ENCODE peak calls at places on chromosomes 11 and 22, in five cellular contexts. L is right lobe of liver, A is A549, H is OCI-LY7, W is cardiac muscle cell. C is an unnamed sample.

GRCh38 chr22:30170126-30170525 is 76.4 kb downstream of the LIF start:
- DNase-seq in W (no peak), H (no peak), A (no peak), L (no peak), C (no peak)

GRCh38 chr11:63553759-63554158 is 9.4 kb downstream of the PLAAT2 start:
- DNase-seq in W (peak; percentile 65), A (no peak), L (no peak), H (peak; percentile 65), C (no peak)

GRCh38 chr11:22920939-22921565 is 60.8 kb upstream of the CCDC179 start:
- DNase-seq in A (peak; percentile 7), H (peak; percentile 42), W (peak; percentile 70), L (no peak), C (peak; percentile 88)

GRCh38 chr22:39135092-39135896 is 17.2 kb downstream of the CBX7 start:
- DNase-seq in H (peak; percentile 67), A (peak; percentile 68), W (peak; percentile 48), L (no peak), C (peak; percentile 56)

GRCh38 chr11:69483696-69484426 is 2.4 kb downstream of the LINC01488 start:
- DNase-seq in W (no peak), H (no peak), A (no peak), L (no peak), C (no peak)

GRCh38 chr11:45615182-45615792 is 50.1 kb downstream of the CHST1 start:
- DNase-seq in L (no peak), H (no peak), W (no peak), A (no peak), C (no peak)

GRCh38 chr11:44484211-44484610 is 81.3 kb upstream of the CD82 start:
- DNase-seq in H (peak; percentile 1), A (peak; percentile 26), W (peak; percentile 35), L (no peak), C (no peak)

GRCh38 chr22:24768537-24769374 is 5.8 kb downstream of the PIWIL3 start:
- DNase-seq in H (peak; percentile 50), A (peak; percentile 61), L (peak; percentile 60), W (peak; percentile 85), C (peak; percentile 32)

GRCh38 chr11:119192111-119192510 is 6.8 kb downstream of the NHERF4 start:
- DNase-seq in L (no peak), H (no peak), A (no peak), W (peak; percentile 33), C (no peak)

DNA sequence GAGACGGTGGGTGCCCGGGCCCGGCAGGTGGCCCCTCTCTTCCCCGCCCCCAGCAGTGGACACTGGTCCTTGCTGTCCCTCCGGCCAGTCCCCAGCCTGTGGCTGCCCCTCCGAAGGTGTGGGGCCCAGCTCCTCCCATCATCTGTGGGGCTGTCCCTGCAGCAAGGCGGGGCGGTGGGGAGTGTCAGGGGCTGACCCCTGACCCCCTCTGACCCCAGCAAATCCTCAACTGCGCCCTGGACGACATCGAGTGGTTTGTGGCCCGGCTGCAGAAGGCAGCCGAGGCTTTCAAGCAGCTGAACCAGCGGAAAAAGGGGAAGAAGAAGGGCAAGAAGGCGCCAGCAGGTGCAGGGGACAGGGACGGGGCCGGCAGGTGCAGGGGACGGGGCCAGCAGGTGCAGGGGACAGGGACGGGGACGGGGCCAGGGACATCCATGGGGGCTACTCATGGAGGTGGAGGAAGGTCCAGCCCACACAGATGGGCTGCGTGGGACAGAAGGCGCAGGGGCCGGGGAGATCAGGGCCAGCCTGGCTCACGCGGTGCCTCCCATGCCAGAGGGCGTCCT is 15.4 kb downstream of the EPS8L2 start:
- DNase-seq in L (peak; percentile 48), H (peak; percentile 48), A (no peak), W (no peak), C (no peak)
- H3K4me3 ChIP-seq in L (no peak overlapping the region), H (peak overlapping the region; percentile 5), A (no peak overlapping the region), W (no peak overlapping the region), C (no peak overlapping the region)

DNA sequence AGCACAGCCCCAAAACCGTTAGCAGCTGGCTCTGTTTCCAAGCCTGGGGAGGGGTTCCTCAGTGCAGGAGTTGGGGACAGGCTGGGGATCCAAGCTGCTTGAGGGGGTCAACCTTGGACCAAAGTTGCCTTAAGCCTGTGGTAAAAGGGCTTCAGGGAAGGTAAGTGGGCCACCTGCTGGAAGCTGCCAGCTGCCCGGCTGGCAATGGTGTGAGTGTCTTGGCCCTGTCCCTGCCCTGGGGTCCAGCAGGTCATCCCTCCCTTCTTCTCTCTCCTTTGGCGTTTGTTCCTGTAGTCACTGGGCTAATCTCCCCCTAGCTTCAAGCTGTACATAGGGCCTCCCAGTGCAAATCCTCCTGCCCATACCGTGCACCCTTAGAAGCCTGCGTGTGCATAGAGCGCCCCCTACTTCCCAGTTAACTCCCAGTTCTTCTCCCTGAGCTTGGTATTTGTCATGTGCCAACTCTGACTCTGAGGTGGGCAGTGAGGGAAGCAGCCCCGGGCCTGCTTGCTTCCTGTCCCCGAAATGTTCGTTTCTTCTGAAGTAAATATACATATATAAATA is 4.4 kb downstream of the TMEM258 start:
- DNase-seq in W (peak; percentile 88), H (peak; percentile 25), A (peak; percentile 85), L (no peak), C (no peak)
- TF ChIP-seq CTCF in W (peak; percentile 83), H (peak; percentile 78), A (peak; percentile 91), L (peak; percentile 36), C (peak; percentile 42)

DNA sequence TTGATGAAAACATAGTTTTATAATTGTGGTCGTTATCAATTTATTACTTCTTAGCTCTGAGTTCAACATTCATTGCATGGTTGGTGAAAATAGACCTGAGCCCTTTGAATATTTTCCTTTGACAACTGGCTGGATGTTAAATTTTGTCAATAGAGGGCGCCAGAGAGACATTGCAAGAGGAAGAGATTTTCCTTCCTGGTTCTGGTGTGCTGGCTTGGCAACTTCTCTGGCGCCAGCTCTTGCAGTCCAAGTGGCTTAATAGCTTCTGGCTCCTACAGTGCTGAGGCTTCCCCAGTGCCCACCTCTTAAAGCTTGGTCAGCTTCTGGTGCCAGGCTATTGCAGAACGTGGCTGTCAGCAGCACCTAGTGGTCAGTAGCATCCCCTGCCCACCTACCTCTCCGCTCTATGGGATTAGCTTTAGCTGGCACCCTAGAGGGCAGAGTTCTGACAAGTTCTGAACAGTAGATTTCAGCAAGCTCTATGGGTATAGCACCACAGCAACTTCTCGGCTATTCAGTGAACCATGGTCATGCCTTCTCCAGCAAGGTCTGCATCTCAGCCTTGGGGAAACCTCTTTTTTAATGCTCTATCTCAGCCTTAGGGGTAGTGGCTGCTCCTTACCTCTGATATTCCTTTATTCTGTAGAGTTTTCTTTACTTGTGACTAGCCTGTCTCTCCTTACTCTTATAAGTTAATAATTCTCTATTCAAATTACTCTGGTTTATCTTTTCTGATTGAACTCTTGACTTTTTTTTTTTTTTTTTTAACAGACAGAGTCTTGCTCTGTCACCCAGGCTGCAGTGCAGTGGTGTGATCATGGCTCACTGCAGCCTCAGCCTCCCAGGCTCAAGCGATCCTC is 59.4 kb downstream of the ACER3 start:
- DNase-seq in W (peak; percentile 92), L (peak; percentile 80), A (peak; percentile 60), H (peak; percentile 85), C (peak; percentile 84)
- H3K4me3 ChIP-seq in W (no peak overlapping the region), L (no peak overlapping the region), A (no peak overlapping the region), H (no peak overlapping the region), C (no peak overlapping the region)

DNA sequence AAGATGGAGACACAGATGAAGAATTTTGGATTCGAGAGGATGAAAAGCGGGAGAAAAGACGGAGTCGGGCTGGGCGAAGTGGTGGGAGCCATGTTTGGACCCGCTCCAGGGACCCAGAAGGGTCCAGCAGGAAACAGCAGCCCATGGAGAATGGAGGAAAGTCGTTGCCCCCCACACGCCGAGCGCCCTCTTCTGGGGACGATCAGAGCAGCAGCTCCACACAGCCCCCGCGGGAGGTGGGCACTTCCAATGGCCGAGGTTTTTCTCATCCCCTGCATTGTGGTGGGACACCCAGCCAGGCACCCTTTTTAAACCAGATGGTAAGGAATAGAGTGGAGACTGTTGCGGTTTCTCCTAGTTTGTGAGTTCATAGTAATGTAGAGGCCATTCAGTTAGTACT is 22.8 kb upstream of the SLC25A18 start:
- DNase-seq in W (no peak), H (no peak), L (no peak), A (no peak), C (no peak)
- TF ChIP-seq CTCF in W (no peak), H (peak; percentile 70), L (no peak), A (no peak), C (no peak)

GRCh38 chr22:20815477-20816050 is 41.7 kb downstream of the SERPIND1 start:
- DNase-seq in W (no peak), A (no peak), H (no peak), L (no peak), C (no peak)
- H3K4me3 ChIP-seq in W (no peak overlapping the region), A (no peak overlapping the region), H (no peak overlapping the region), L (no peak overlapping the region), C (no peak overlapping the region)

GRCh38 chr22:50546326-50547230 is 879 bp downstream of the KLHDC7B start:
- DNase-seq in L (no peak), A (no peak), H (no peak), W (no peak), C (no peak)

GRCh38 chr22:50547231-50547851 is 1.6 kb downstream of the KLHDC7B start:
- DNase-seq in L (no peak), A (no peak), H (no peak), W (no peak), C (no peak)

GRCh38 chr22:50548913-50549790 is 3.5 kb downstream of the KLHDC7B start:
- DNase-seq in A (no peak), W (no peak), L (no peak), H (peak; percentile 21), C (no peak)

GRCh38 chr22:50550395-50550794 is 4.7 kb downstream of the KLHDC7B start:
- DNase-seq in A (no peak), H (no peak), L (no peak), W (no peak), C (no peak)

GRCh38 chr22:50548046-50548912 is 2.6 kb downstream of the KLHDC7B start:
- DNase-seq in L (peak; percentile 71), A (no peak), H (peak; percentile 41), W (no peak), C (no peak)
- TF ChIP-seq CTCF in L (no peak), A (no peak), H (peak; percentile 35), W (peak; percentile 9), C (no peak)

GRCh38 chr11:99015634-99016454 is 4.9 kb upstream of the CNTN5 start:
- DNase-seq in W (peak; percentile 78), A (peak; percentile 1), H (peak; percentile 58), L (no peak), C (peak; percentile 32)

GRCh38 chr11:99019676-99020075 is 1.1 kb upstream of the CNTN5 start:
- DNase-seq in L (no peak), A (no peak), H (no peak), W (no peak), C (no peak)

DNA sequence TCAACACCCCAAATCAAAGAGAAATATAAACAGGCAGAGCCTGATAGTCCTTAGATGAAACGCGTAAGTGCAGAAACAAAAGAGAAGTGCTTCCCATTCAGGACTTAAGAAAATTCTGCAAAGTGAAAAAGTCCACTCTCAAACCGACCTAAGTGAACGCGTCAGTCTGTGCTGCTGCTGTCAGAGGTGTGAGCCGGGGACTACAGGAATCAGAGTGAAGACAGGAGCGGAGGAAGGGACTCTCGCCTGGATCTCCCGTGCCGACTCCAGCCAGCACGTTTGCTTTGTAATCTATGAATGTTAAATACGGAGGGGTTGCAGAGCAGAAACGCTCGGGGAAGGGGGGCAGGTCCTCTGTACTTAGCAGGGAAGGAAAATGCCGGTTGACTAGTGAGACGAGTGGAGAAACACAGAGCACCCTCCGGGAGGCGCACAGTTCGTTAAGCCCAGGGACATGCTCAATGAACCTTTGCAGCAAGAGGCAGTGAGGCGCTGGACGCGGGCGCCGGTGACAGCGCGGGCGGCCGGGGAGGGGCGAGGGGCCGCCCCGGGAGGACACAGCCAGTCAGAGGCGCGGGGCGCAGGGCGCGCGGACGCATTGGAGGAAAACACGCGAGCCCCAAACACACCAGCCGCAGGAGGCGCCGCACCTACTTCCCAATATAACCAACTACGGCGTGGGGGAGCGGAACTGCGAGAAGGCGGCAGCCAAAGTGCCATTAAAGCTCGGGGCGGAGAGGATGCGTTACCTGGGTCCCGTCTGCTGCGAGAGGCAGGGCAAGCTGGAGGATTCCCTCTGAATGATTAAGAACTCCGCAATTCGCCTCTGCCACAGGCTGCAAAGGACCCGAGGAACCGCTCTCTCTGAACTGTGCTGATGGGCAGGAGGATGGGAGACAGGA is at the start of gene CNTN5:
- DNase-seq in W (peak; percentile 54), L (no peak), H (no peak), A (peak; percentile 0), C (no peak)
- H3K4me3 ChIP-seq in W (peak within 1 kb of the TSS; percentile 59), L (peak within 1 kb of the TSS; percentile 4), H (no peak within 1 kb of the TSS), A (peak within 1 kb of the TSS; percentile 41), C (peak within 1 kb of the TSS; percentile 44)